ENCODE peak calls at places on chromosomes 11 and 22, in four cellular contexts. One of them, this sample, is unnamed.

GRCh38 chr11:94539420-94539819 is 4.3 kb upstream of the FUT4 start:
- DNase-seq in stimulated activated effector memory CD8-positive, alpha-beta T cell treated with anti-CD3 and anti-CD28 coated beads, Interleukin-12 subunit alpha, Interleukin-12 subunit beta, amount 100 ng/mL, for 72 hours: no peak
- DNase-seq in HFFc6: no peak
- DNase-seq in sigmoid colon: no peak
- DNase-seq in this sample: no peak

GRCh38 chr11:8097062-8097814 is 16.2 kb downstream of the TUB start:
- DNase-seq in stimulated activated effector memory CD8-positive, alpha-beta T cell treated with anti-CD3 and anti-CD28 coated beads, Interleukin-12 subunit alpha, Interleukin-12 subunit beta, amount 100 ng/mL, for 72 hours: no peak
- DNase-seq in HFFc6: no peak
- DNase-seq in sigmoid colon: peak
- DNase-seq in this sample: no peak

GRCh38 chr11:22341582-22341919 is 3.4 kb downstream of the SLC17A6 start:
- DNase-seq in stimulated activated effector memory CD8-positive, alpha-beta T cell treated with anti-CD3 and anti-CD28 coated beads, Interleukin-12 subunit alpha, Interleukin-12 subunit beta, amount 100 ng/mL, for 72 hours: no peak
- DNase-seq in HFFc6: no peak
- DNase-seq in sigmoid colon: no peak
- DNase-seq in this sample: no peak

GRCh38 chr22:20324139-20324516 is 4.3 kb upstream of the DGCR6L start:
- DNase-seq in stimulated activated effector memory CD8-positive, alpha-beta T cell treated with anti-CD3 and anti-CD28 coated beads, Interleukin-12 subunit alpha, Interleukin-12 subunit beta, amount 100 ng/mL, for 72 hours: no peak
- DNase-seq in HFFc6: no peak
- DNase-seq in sigmoid colon: no peak
- DNase-seq in this sample: no peak

GRCh38 chr22:36505998-36506635 is 723 bp downstream of the FOXRED2 start:
- DNase-seq in stimulated activated effector memory CD8-positive, alpha-beta T cell treated with anti-CD3 and anti-CD28 coated beads, Interleukin-12 subunit alpha, Interleukin-12 subunit beta, amount 100 ng/mL, for 72 hours: no peak
- DNase-seq in HFFc6: no peak
- DNase-seq in sigmoid colon: no peak
- DNase-seq in this sample: no peak

GRCh38 chr11:9753031-9753430 is 89.2 kb downstream of the SWAP70 start:
- DNase-seq in stimulated activated effector memory CD8-positive, alpha-beta T cell treated with anti-CD3 and anti-CD28 coated beads, Interleukin-12 subunit alpha, Interleukin-12 subunit beta, amount 100 ng/mL, for 72 hours: no peak
- DNase-seq in HFFc6: peak
- DNase-seq in sigmoid colon: no peak
- DNase-seq in this sample: peak

GRCh38 chr22:25896098-25896497 is 154.1 kb downstream of the MYO18B start:
- DNase-seq in stimulated activated effector memory CD8-positive, alpha-beta T cell treated with anti-CD3 and anti-CD28 coated beads, Interleukin-12 subunit alpha, Interleukin-12 subunit beta, amount 100 ng/mL, for 72 hours: no peak
- DNase-seq in HFFc6: no peak
- DNase-seq in sigmoid colon: no peak
- DNase-seq in this sample: no peak

GRCh38 chr11:30586251-30587144 is at the start of gene MPPED2:
- DNase-seq in stimulated activated effector memory CD8-positive, alpha-beta T cell treated with anti-CD3 and anti-CD28 coated beads, Interleukin-12 subunit alpha, Interleukin-12 subunit beta, amount 100 ng/mL, for 72 hours: peak
- DNase-seq in HFFc6: no peak
- DNase-seq in sigmoid colon: peak
- DNase-seq in this sample: no peak

GRCh38 chr11:2384723-2385041 is 7.6 kb downstream of the CD81 start:
- DNase-seq in stimulated activated effector memory CD8-positive, alpha-beta T cell treated with anti-CD3 and anti-CD28 coated beads, Interleukin-12 subunit alpha, Interleukin-12 subunit beta, amount 100 ng/mL, for 72 hours: no peak
- DNase-seq in HFFc6: no peak
- DNase-seq in sigmoid colon: no peak
- DNase-seq in this sample: no peak

GRCh38 chr11:16086229-16086628 is 270.1 kb downstream of the SOX6 start:
- DNase-seq in stimulated activated effector memory CD8-positive, alpha-beta T cell treated with anti-CD3 and anti-CD28 coated beads, Interleukin-12 subunit alpha, Interleukin-12 subunit beta, amount 100 ng/mL, for 72 hours: no peak
- DNase-seq in HFFc6: no peak
- DNase-seq in sigmoid colon: no peak
- DNase-seq in this sample: no peak

GRCh38 chr11:126231725-126232459 is 20.3 kb downstream of the FAM118B start:
- DNase-seq in stimulated activated effector memory CD8-positive, alpha-beta T cell treated with anti-CD3 and anti-CD28 coated beads, Interleukin-12 subunit alpha, Interleukin-12 subunit beta, amount 100 ng/mL, for 72 hours: no peak
- DNase-seq in HFFc6: peak
- DNase-seq in sigmoid colon: no peak
- DNase-seq in this sample: peak

GRCh38 chr11:1382831-1383607 is 6.7 kb upstream of the BRSK2 start:
- DNase-seq in stimulated activated effector memory CD8-positive, alpha-beta T cell treated with anti-CD3 and anti-CD28 coated beads, Interleukin-12 subunit alpha, Interleukin-12 subunit beta, amount 100 ng/mL, for 72 hours: peak
- DNase-seq in HFFc6: peak
- DNase-seq in sigmoid colon: peak
- DNase-seq in this sample: peak

GRCh38 chr11:36196476-36197099 is 92.6 kb downstream of the COMMD9 start:
- DNase-seq in stimulated activated effector memory CD8-positive, alpha-beta T cell treated with anti-CD3 and anti-CD28 coated beads, Interleukin-12 subunit alpha, Interleukin-12 subunit beta, amount 100 ng/mL, for 72 hours: no peak
- DNase-seq in HFFc6: no peak
- DNase-seq in sigmoid colon: no peak
- DNase-seq in this sample: no peak

GRCh38 chr11:5928811-5929210 is 13.2 kb upstream of the OR56A3 start:
- DNase-seq in stimulated activated effector memory CD8-positive, alpha-beta T cell treated with anti-CD3 and anti-CD28 coated beads, Interleukin-12 subunit alpha, Interleukin-12 subunit beta, amount 100 ng/mL, for 72 hours: no peak
- DNase-seq in HFFc6: no peak
- DNase-seq in sigmoid colon: no peak
- DNase-seq in this sample: no peak

GRCh38 chr11:103536335-103536722 is 427.1 kb downstream of the DYNC2H1 start:
- DNase-seq in stimulated activated effector memory CD8-positive, alpha-beta T cell treated with anti-CD3 and anti-CD28 coated beads, Interleukin-12 subunit alpha, Interleukin-12 subunit beta, amount 100 ng/mL, for 72 hours: no peak
- DNase-seq in HFFc6: no peak
- DNase-seq in sigmoid colon: no peak
- DNase-seq in this sample: no peak

GRCh38 chr11:117860139-117860538 is 16.3 kb downstream of the FXYD6 start:
- DNase-seq in stimulated activated effector memory CD8-positive, alpha-beta T cell treated with anti-CD3 and anti-CD28 coated beads, Interleukin-12 subunit alpha, Interleukin-12 subunit beta, amount 100 ng/mL, for 72 hours: no peak
- DNase-seq in HFFc6: no peak
- DNase-seq in sigmoid colon: peak
- DNase-seq in this sample: no peak

GRCh38 chr11:46253258-46254134 is 24.0 kb upstream of the CREB3L1 start:
- DNase-seq in stimulated activated effector memory CD8-positive, alpha-beta T cell treated with anti-CD3 and anti-CD28 coated beads, Interleukin-12 subunit alpha, Interleukin-12 subunit beta, amount 100 ng/mL, for 72 hours: no peak
- DNase-seq in HFFc6: no peak
- DNase-seq in sigmoid colon: no peak
- DNase-seq in this sample: no peak

GRCh38 chr11:120884290-120885020 is 139.4 kb upstream of the TBCEL start:
- DNase-seq in stimulated activated effector memory CD8-positive, alpha-beta T cell treated with anti-CD3 and anti-CD28 coated beads, Interleukin-12 subunit alpha, Interleukin-12 subunit beta, amount 100 ng/mL, for 72 hours: no peak
- DNase-seq in HFFc6: no peak
- DNase-seq in sigmoid colon: no peak
- DNase-seq in this sample: no peak

GRCh38 chr22:27299181-27300085 is 502.1 kb downstream of the MN1 start:
- DNase-seq in stimulated activated effector memory CD8-positive, alpha-beta T cell treated with anti-CD3 and anti-CD28 coated beads, Interleukin-12 subunit alpha, Interleukin-12 subunit beta, amount 100 ng/mL, for 72 hours: no peak
- DNase-seq in HFFc6: no peak
- DNase-seq in sigmoid colon: no peak
- DNase-seq in this sample: peak

GRCh38 chr22:32543020-32543357 is 68.4 kb downstream of the FBXO7 start:
- DNase-seq in stimulated activated effector memory CD8-positive, alpha-beta T cell treated with anti-CD3 and anti-CD28 coated beads, Interleukin-12 subunit alpha, Interleukin-12 subunit beta, amount 100 ng/mL, for 72 hours: no peak
- DNase-seq in HFFc6: no peak
- DNase-seq in sigmoid colon: no peak
- DNase-seq in this sample: no peak

GRCh38 chr22:29312218-29313125 is 3.0 kb downstream of the RASL10A start:
- DNase-seq in stimulated activated effector memory CD8-positive, alpha-beta T cell treated with anti-CD3 and anti-CD28 coated beads, Interleukin-12 subunit alpha, Interleukin-12 subunit beta, amount 100 ng/mL, for 72 hours: no peak
- DNase-seq in HFFc6: no peak
- DNase-seq in sigmoid colon: peak
- DNase-seq in this sample: no peak

GRCh38 chr11:79167510-79168188 is 273.2 kb downstream of the TENM4 start:
- DNase-seq in stimulated activated effector memory CD8-positive, alpha-beta T cell treated with anti-CD3 and anti-CD28 coated beads, Interleukin-12 subunit alpha, Interleukin-12 subunit beta, amount 100 ng/mL, for 72 hours: no peak
- DNase-seq in HFFc6: no peak
- DNase-seq in sigmoid colon: no peak
- DNase-seq in this sample: no peak

GRCh38 chr11:117019871-117020270 is 78.4 kb downstream of the SIK3 start:
- DNase-seq in stimulated activated effector memory CD8-positive, alpha-beta T cell treated with anti-CD3 and anti-CD28 coated beads, Interleukin-12 subunit alpha, Interleukin-12 subunit beta, amount 100 ng/mL, for 72 hours: no peak
- DNase-seq in HFFc6: no peak
- DNase-seq in sigmoid colon: no peak
- DNase-seq in this sample: no peak

GRCh38 chr11:10450451-10451398 is 4.3 kb upstream of the AMPD3 start:
- DNase-seq in stimulated activated effector memory CD8-positive, alpha-beta T cell treated with anti-CD3 and anti-CD28 coated beads, Interleukin-12 subunit alpha, Interleukin-12 subunit beta, amount 100 ng/mL, for 72 hours: peak
- DNase-seq in HFFc6: no peak
- DNase-seq in sigmoid colon: no peak
- DNase-seq in this sample: peak

GRCh38 chr11:5197538-5197937 is 2.9 kb downstream of the OR51V1 start:
- DNase-seq in stimulated activated effector memory CD8-positive, alpha-beta T cell treated with anti-CD3 and anti-CD28 coated beads, Interleukin-12 subunit alpha, Interleukin-12 subunit beta, amount 100 ng/mL, for 72 hours: no peak
- DNase-seq in HFFc6: peak
- DNase-seq in sigmoid colon: no peak
- DNase-seq in this sample: no peak

GRCh38 chr22:49448546-49448945 is 379.1 kb downstream of the BRD1 start:
- DNase-seq in stimulated activated effector memory CD8-positive, alpha-beta T cell treated with anti-CD3 and anti-CD28 coated beads, Interleukin-12 subunit alpha, Interleukin-12 subunit beta, amount 100 ng/mL, for 72 hours: no peak
- DNase-seq in HFFc6: no peak
- DNase-seq in sigmoid colon: no peak
- DNase-seq in this sample: no peak

GRCh38 chr11:70934999-70935768 is 317.2 kb downstream of the SHANK2 start:
- DNase-seq in stimulated activated effector memory CD8-positive, alpha-beta T cell treated with anti-CD3 and anti-CD28 coated beads, Interleukin-12 subunit alpha, Interleukin-12 subunit beta, amount 100 ng/mL, for 72 hours: no peak
- DNase-seq in HFFc6: no peak
- DNase-seq in sigmoid colon: no peak
- DNase-seq in this sample: no peak

GRCh38 chr11:42901084-42901483 is 410.7 kb upstream of the API5 start:
- DNase-seq in stimulated activated effector memory CD8-positive, alpha-beta T cell treated with anti-CD3 and anti-CD28 coated beads, Interleukin-12 subunit alpha, Interleukin-12 subunit beta, amount 100 ng/mL, for 72 hours: no peak
- DNase-seq in HFFc6: no peak
- DNase-seq in sigmoid colon: no peak
- DNase-seq in this sample: no peak

GRCh38 chr11:30855383-30856006 is 269.3 kb upstream of the MPPED2 start:
- DNase-seq in stimulated activated effector memory CD8-positive, alpha-beta T cell treated with anti-CD3 and anti-CD28 coated beads, Interleukin-12 subunit alpha, Interleukin-12 subunit beta, amount 100 ng/mL, for 72 hours: no peak
- DNase-seq in HFFc6: no peak
- DNase-seq in sigmoid colon: no peak
- DNase-seq in this sample: peak

GRCh38 chr11:74754507-74755255 is 6.0 kb downstream of the RNF169 start:
- DNase-seq in stimulated activated effector memory CD8-positive, alpha-beta T cell treated with anti-CD3 and anti-CD28 coated beads, Interleukin-12 subunit alpha, Interleukin-12 subunit beta, amount 100 ng/mL, for 72 hours: no peak
- DNase-seq in HFFc6: peak
- DNase-seq in sigmoid colon: no peak
- DNase-seq in this sample: peak

GRCh38 chr22:35102663-35103062 is 36.7 kb downstream of the ISX start:
- DNase-seq in stimulated activated effector memory CD8-positive, alpha-beta T cell treated with anti-CD3 and anti-CD28 coated beads, Interleukin-12 subunit alpha, Interleukin-12 subunit beta, amount 100 ng/mL, for 72 hours: no peak
- DNase-seq in HFFc6: no peak
- DNase-seq in sigmoid colon: no peak
- DNase-seq in this sample: no peak

GRCh38 chr22:37283393-37283937 is 1.2 kb downstream of the CYTH4 start:
- DNase-seq in stimulated activated effector memory CD8-positive, alpha-beta T cell treated with anti-CD3 and anti-CD28 coated beads, Interleukin-12 subunit alpha, Interleukin-12 subunit beta, amount 100 ng/mL, for 72 hours: no peak
- DNase-seq in HFFc6: no peak
- DNase-seq in sigmoid colon: no peak
- DNase-seq in this sample: no peak

GRCh38 chr11:110447897-110448522 is 18.3 kb downstream of the FDX1 start:
- DNase-seq in stimulated activated effector memory CD8-positive, alpha-beta T cell treated with anti-CD3 and anti-CD28 coated beads, Interleukin-12 subunit alpha, Interleukin-12 subunit beta, amount 100 ng/mL, for 72 hours: no peak
- DNase-seq in HFFc6: no peak
- DNase-seq in sigmoid colon: no peak
- DNase-seq in this sample: peak

GRCh38 chr22:38758276-38758945 is 2.6 kb upstream of the SUN2 start:
- DNase-seq in stimulated activated effector memory CD8-positive, alpha-beta T cell treated with anti-CD3 and anti-CD28 coated beads, Interleukin-12 subunit alpha, Interleukin-12 subunit beta, amount 100 ng/mL, for 72 hours: no peak
- DNase-seq in HFFc6: no peak
- DNase-seq in sigmoid colon: no peak
- DNase-seq in this sample: no peak

GRCh38 chr22:31646186-31647019 is 15.6 kb downstream of the PISD start:
- DNase-seq in stimulated activated effector memory CD8-positive, alpha-beta T cell treated with anti-CD3 and anti-CD28 coated beads, Interleukin-12 subunit alpha, Interleukin-12 subunit beta, amount 100 ng/mL, for 72 hours: no peak
- DNase-seq in HFFc6: peak
- DNase-seq in sigmoid colon: no peak
- DNase-seq in this sample: peak

GRCh38 chr11:19632435-19632834 is 80.2 kb upstream of the NAV2 start:
- DNase-seq in stimulated activated effector memory CD8-positive, alpha-beta T cell treated with anti-CD3 and anti-CD28 coated beads, Interleukin-12 subunit alpha, Interleukin-12 subunit beta, amount 100 ng/mL, for 72 hours: no peak
- DNase-seq in HFFc6: peak
- DNase-seq in sigmoid colon: no peak
- DNase-seq in this sample: no peak

GRCh38 chr22:49825944-49826602 is 1.6 kb downstream of the BRD1 start:
- DNase-seq in stimulated activated effector memory CD8-positive, alpha-beta T cell treated with anti-CD3 and anti-CD28 coated beads, Interleukin-12 subunit alpha, Interleukin-12 subunit beta, amount 100 ng/mL, for 72 hours: peak
- DNase-seq in HFFc6: peak
- DNase-seq in sigmoid colon: no peak
- DNase-seq in this sample: peak

GRCh38 chr22:20779014-20779812 is 5.3 kb downstream of the SERPIND1 start:
- DNase-seq in stimulated activated effector memory CD8-positive, alpha-beta T cell treated with anti-CD3 and anti-CD28 coated beads, Interleukin-12 subunit alpha, Interleukin-12 subunit beta, amount 100 ng/mL, for 72 hours: no peak
- DNase-seq in HFFc6: no peak
- DNase-seq in sigmoid colon: no peak
- DNase-seq in this sample: no peak

GRCh38 chr11:6249822-6250555 is 9.6 kb upstream of the CCKBR start:
- DNase-seq in stimulated activated effector memory CD8-positive, alpha-beta T cell treated with anti-CD3 and anti-CD28 coated beads, Interleukin-12 subunit alpha, Interleukin-12 subunit beta, amount 100 ng/mL, for 72 hours: no peak
- DNase-seq in HFFc6: peak
- DNase-seq in sigmoid colon: no peak
- DNase-seq in this sample: peak

This sample was measured in dermis blood vessel endothelial cell.